ENCODE peak calls at places on chromosomes 13 and 19, in ten cellular contexts. F, T, M, Y, N, B, E, S, K and J are unnamed samples. For H3K36me3, the result is how much of the 10 kb centered on the place peaks cover.

GRCh38 chr19:17339088-17339741 is 1.9 kb downstream of the GTPBP3 start:
- DNase-seq in F (no peak), T (no peak), M (peak), Y (no peak), N (no peak), B (no peak), E (no peak), S (peak), K (no peak), J (no peak)

GRCh38 chr13:25192936-25193335 is 20.8 kb upstream of the AMER2 start:
- DNase-seq in F (no peak), T (no peak), M (no peak), Y (no peak), N (no peak), B (no peak), E (no peak), S (no peak), K (no peak), J (no peak)

GRCh38 chr13:74132768-74133656 is 1.2 kb downstream of the KLF12 start:
- DNase-seq in F (peak), T (peak), M (no peak), Y (no peak), N (peak), B (peak), E (peak), S (peak), K (no peak), J (peak)

GRCh38 chr19:55486043-55486970 is 1.3 kb downstream of the NAT14 start:
- DNase-seq in F (no peak), T (no peak), M (no peak), Y (no peak), N (no peak), B (no peak), E (no peak), S (no peak), K (no peak), J (no peak)

GRCh38 chr13:32415019-32415418 is 12.9 kb downstream of the N4BP2L1 start:
- DNase-seq in F (no peak), T (no peak), M (no peak), Y (no peak), N (no peak), B (no peak), E (no peak), S (peak), K (no peak), J (no peak)

GRCh38 chr13:48539550-48539949 is 6.7 kb upstream of the RCBTB2 start:
- DNase-seq in F (no peak), T (no peak), M (no peak), Y (no peak), N (no peak), B (no peak), E (no peak), S (no peak), K (no peak), J (peak)

GRCh38 chr13:111153977-111154332 is 38.8 kb downstream of the ARHGEF7 start:
- DNase-seq in F (no peak), T (no peak), M (peak), Y (peak), N (peak), B (no peak), E (no peak), S (peak), K (no peak), J (peak)

GRCh38 chr19:16714702-16715294 is 4.8 kb upstream of the NWD1 start:
- DNase-seq in F (peak), T (peak), M (peak), Y (peak), N (peak), B (peak), E (peak), S (peak), K (no peak), J (peak)

GRCh38 chr19:18131841-18132596 is 20.9 kb upstream of the PIK3R2 start:
- DNase-seq in F (no peak), T (no peak), M (peak), Y (no peak), N (no peak), B (no peak), E (no peak), S (no peak), K (no peak), J (no peak)

GRCh38 chr19:11673608-11674041 is 65.1 kb downstream of the ZNF823 start:
- DNase-seq in F (peak), T (peak), M (peak), Y (peak), N (peak), B (peak), E (peak), S (peak), K (no peak), J (peak)

GRCh38 chr13:90690458-90691063 is 656.9 kb upstream of the MIR17HG start:
- DNase-seq in F (peak), T (no peak), M (no peak), Y (peak), N (no peak), B (no peak), E (no peak), S (no peak), K (no peak), J (no peak)

DNA sequence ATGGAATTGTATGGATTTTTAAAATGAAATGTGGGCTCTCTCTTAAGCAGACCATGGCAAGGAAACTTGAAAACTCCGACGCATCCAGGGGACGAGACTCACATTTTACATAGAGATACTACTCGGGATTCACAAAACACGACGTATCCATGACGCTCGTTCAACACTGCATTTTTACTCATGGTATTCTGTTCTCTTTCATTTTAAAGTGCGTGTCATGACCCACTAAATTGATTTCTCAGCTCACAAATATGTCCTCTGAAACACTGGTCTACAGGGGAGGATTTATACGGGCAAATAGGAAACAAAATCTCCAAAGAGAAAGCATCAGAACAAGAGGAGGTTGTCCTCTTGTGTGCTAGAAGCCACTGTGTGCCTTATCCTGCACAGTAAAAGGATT is 523.5 kb downstream of the MYO16 start:
- DNase-seq in F (peak), T (no peak), M (no peak), Y (no peak), N (no peak), B (no peak), E (no peak), S (no peak), K (no peak), J (no peak)
- H3K36me3 ChIP-seq in F (under half), T (under half), M (under half), Y (under half), N (under half), B (under half), E (under half), S (under half), K (under half), J (under half)

GRCh38 chr19:44757735-44758505 is 9.4 kb downstream of the BCL3 start:
- DNase-seq in F (no peak), T (peak), M (no peak), Y (no peak), N (peak), B (peak), E (no peak), S (no peak), K (no peak), J (peak)
- TF ChIP-seq CTCF in F (no peak), T (peak), M (no peak), Y (peak), N (peak), B (no peak), E (no peak), S (no peak), K (peak), J (peak)

GRCh38 chr19:5655412-5655811 is 24.9 kb downstream of the MICOS13 start:
- DNase-seq in F (no peak), T (peak), M (no peak), Y (no peak), N (peak), B (no peak), E (no peak), S (no peak), K (no peak), J (no peak)
- H3K36me3 ChIP-seq in F (half or more), T (half or more), M (half or more), Y (half or more), N (half or more), B (half or more), E (under half), S (under half), K (under half), J (half or more)

DNA sequence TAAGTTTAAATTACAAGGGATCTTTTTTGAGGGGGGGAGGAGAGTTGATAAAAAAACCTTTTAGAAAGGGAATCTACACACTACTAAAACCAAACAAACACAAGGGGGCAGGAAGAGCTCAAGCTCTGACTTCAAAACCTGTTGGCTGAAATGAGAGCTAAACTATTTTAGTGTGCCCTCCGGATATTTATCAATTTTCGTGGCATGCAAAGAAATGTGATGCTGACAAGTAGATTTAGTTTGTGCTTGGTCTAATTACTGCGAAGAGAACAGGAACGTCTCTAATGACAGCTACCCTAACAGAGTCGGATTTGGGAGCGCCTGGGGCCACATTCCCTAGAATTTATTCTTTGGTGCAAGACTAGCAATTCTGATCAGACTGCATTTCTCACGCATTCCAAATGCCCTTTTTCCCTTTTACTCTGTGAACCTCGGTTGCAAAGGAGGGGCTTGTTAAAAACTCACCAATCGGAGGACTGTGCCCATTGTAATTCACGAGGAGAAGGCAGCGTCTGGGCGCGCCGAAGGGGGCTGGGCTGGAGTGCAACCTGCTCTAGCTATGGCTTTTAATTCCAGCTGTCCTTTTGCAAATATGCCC is 804 bp upstream of the FREM2 start:
- DNase-seq in F (peak), T (no peak), M (no peak), Y (no peak), N (no peak), B (no peak), E (no peak), S (peak), K (no peak), J (peak)
- TF ChIP-seq CTCF in F (no peak), T (no peak), M (peak), Y (peak), N (no peak), B (no peak), E (peak), S (no peak), K (no peak), J (peak)